ENCODE peak calls at places on chromosomes 7 and 10, in eight cellular contexts. Z is IMR-90, L is endothelial cell of umbilical vein, U is erythroblast, J is ovary, M is NB4, Y is body of pancreas, A is right lobe of liver. E is an unnamed sample.

GRCh38 chr7:106848851-106849442 is 16.1 kb upstream of the PIK3CG start:
- DNase-seq in Y (no peak), J (no peak), A (no peak), U (no peak), L (no peak), Z (peak), M (no peak), E (peak)

GRCh38 chr7:122528879-122529481 is 169.9 kb downstream of the RNF133 start:
- DNase-seq in U (peak), Z (peak), Y (no peak), J (no peak), L (peak), A (no peak), M (peak), E (no peak)

GRCh38 chr10:32332299-32332750 is 14.6 kb downstream of the EPC1 start:
- DNase-seq in Y (peak), M (peak), L (no peak), A (no peak), J (no peak), U (peak), Z (peak), E (no peak)

GRCh38 chr10:75410135-75410787 is 8.7 kb upstream of the ZNF503 start:
- DNase-seq in L (no peak), J (peak), M (no peak), A (no peak), Y (no peak), U (no peak), Z (no peak), E (no peak)

GRCh38 chr7:148021507-148022045 is 569.0 kb upstream of the C7orf33 start:
- DNase-seq in Y (no peak), Z (no peak), U (no peak), J (no peak), M (no peak), A (no peak), L (no peak), E (no peak)

GRCh38 chr7:135771961-135772638 is 23.5 kb upstream of the FAM180A start:
- DNase-seq in Y (no peak), J (no peak), A (no peak), M (peak), U (peak), Z (peak), L (no peak), E (no peak)

GRCh38 chr10:36802523-36803153 is 322.8 kb upstream of the ANKRD30A start:
- DNase-seq in M (no peak), U (no peak), L (no peak), Y (peak), A (no peak), Z (peak), J (no peak), E (no peak)

GRCh38 chr7:128168667-128169210 is 72.3 kb upstream of the LEP start:
- DNase-seq in Z (no peak), A (no peak), U (peak), L (peak), J (no peak), Y (peak), M (no peak), E (no peak)

GRCh38 chr10:28797904-28798371 is 120.6 kb downstream of the BAMBI start:
- DNase-seq in L (no peak), J (no peak), A (no peak), U (no peak), Y (no peak), M (no peak), Z (no peak), E (no peak)

GRCh38 chr7:69597278-69598076 is 798 bp upstream of the AUTS2 start:
- DNase-seq in L (peak), U (peak), J (no peak), Y (peak), A (peak), Z (no peak), M (peak), E (peak)
- TF ChIP-seq POLR2A in L (no peak), U (no peak), J (no peak), Y (no peak), A (peak), Z (no peak), M (peak), E (peak)

GRCh38 chr10:129402459-129402858 is 64.6 kb upstream of the MGMT start:
- DNase-seq in U (no peak), M (no peak), Z (no peak), Y (no peak), J (no peak), L (no peak), A (no peak), E (no peak)
- TF ChIP-seq POLR2A in U (no peak), M (no peak), Z (no peak), Y (no peak), J (no peak), L (no peak), A (no peak), E (no peak)

GRCh38 chr7:45575501-45576248 is 1.5 kb downstream of the ADCY1 start:
- DNase-seq in Y (no peak), U (no peak), J (no peak), L (no peak), A (no peak), Z (no peak), M (no peak), E (no peak)
- TF ChIP-seq POLR2A in Y (no peak), U (no peak), J (no peak), L (no peak), A (no peak), Z (no peak), M (no peak), E (no peak)

GRCh38 chr10:21495686-21496284 is 29.7 kb downstream of the SKIDA1 start:
- DNase-seq in Y (peak), U (peak), Z (peak), A (peak), L (peak), M (peak), J (peak), E (peak)
- TF ChIP-seq POLR2A in Y (no peak), U (no peak), Z (no peak), A (peak), L (peak), M (peak), J (peak), E (peak)

GRCh38 chr10:71253981-71254818 is 41.8 kb downstream of the UNC5B start:
- DNase-seq in J (no peak), M (no peak), Z (no peak), A (no peak), Y (no peak), L (peak), U (no peak), E (no peak)

GRCh38 chr10:71251319-71251718 is 38.9 kb downstream of the UNC5B start:
- DNase-seq in J (no peak), Y (no peak), L (no peak), U (no peak), A (no peak), Z (no peak), M (no peak), E (no peak)

GRCh38 chr10:71250842-71251241 is 38.5 kb downstream of the UNC5B start:
- DNase-seq in Z (peak), Y (no peak), U (no peak), A (no peak), J (no peak), L (no peak), M (no peak), E (no peak)

GRCh38 chr10:71250405-71250804 is 38.0 kb downstream of the UNC5B start:
- DNase-seq in Z (no peak), A (no peak), L (no peak), M (no peak), J (no peak), Y (no peak), U (no peak), E (no peak)

DNA sequence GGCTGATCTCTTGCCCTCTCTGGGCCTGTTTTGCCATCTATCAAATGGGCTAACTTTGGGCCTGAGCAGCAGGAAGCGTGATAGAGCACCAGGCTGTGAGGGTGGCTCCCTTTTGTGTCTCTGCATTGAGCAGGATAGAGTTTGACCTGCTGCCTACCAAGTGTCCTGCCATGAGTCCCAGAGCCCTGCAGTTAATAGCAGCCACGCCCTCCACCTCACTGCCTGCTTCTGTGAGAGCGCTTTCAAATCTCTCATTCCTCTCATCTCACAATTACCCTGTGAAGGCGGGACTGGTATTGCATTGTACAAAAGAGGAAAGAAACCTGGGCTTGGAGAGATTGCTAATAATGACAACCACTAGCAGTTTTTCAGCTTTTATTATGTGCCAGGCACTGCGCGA is 39.8 kb downstream of the UNC5B start:
- DNase-seq in Z (no peak), Y (no peak), J (no peak), M (no peak), L (no peak), U (no peak), A (no peak), E (no peak)
- TF ChIP-seq POLR2A in Z (no peak), Y (no peak), J (no peak), M (no peak), L (no peak), U (no peak), A (no peak), E (no peak)